ENCODE peak calls at places on chromosomes 7 and 10, in eight cellular contexts. Z, R, P, S, X, V, B and W are unnamed samples.

GRCh38 chr10:116723428-116724281 is 18.7 kb downstream of the HSPA12A start:
- DNase-seq in P (no peak), Z (no peak), R (peak; percentile 68), B (no peak), S (no peak), V (no peak), X (no peak), W (no peak)

GRCh38 chr7:149625339-149625946 is 127.8 kb upstream of the ZNF746 start:
- DNase-seq in B (peak; percentile 65), P (peak; percentile 61), Z (peak; percentile 69), R (peak; percentile 88), X (peak; percentile 67), V (peak; percentile 59), S (peak; percentile 78), W (peak; percentile 13)

GRCh38 chr10:100598166-100598565 is 62.4 kb downstream of the HIF1AN start:
- DNase-seq in B (no peak), V (no peak), R (no peak), Z (no peak), X (no peak), P (no peak), S (no peak), W (no peak)

GRCh38 chr10:79025113-79025832 is 43.5 kb upstream of the ZMIZ1 start:
- DNase-seq in V (no peak), S (peak; percentile 39), P (peak; percentile 55), R (peak; percentile 79), Z (peak; percentile 45), X (no peak), B (no peak), W (no peak)

GRCh38 chr10:115030483-115031200 is 62.5 kb upstream of the ATRNL1 start:
- DNase-seq in S (no peak), R (no peak), P (no peak), Z (no peak), B (no peak), V (no peak), X (no peak), W (no peak)

GRCh38 chr10:63221950-63222349 is 88.8 kb downstream of the NRBF2 start:
- DNase-seq in P (no peak), X (no peak), S (no peak), Z (no peak), R (no peak), B (no peak), V (no peak), W (no peak)

GRCh38 chr7:69963388-69963787 is 365.1 kb downstream of the AUTS2 start:
- DNase-seq in X (no peak), R (no peak), Z (no peak), V (no peak), P (no peak), S (no peak), B (no peak), W (no peak)

GRCh38 chr7:27095050-27095896 is 527 bp downstream of the HOXA1 start:
- DNase-seq in R (no peak), X (no peak), P (no peak), S (no peak), B (no peak), Z (peak; percentile 34), V (no peak), W (no peak)

GRCh38 chr10:92550924-92551323 is 23.0 kb downstream of the IDE start:
- DNase-seq in B (no peak), Z (no peak), V (no peak), S (no peak), R (no peak), X (no peak), P (no peak), W (no peak)

GRCh38 chr7:152145853-152146466 is 120.5 kb downstream of the GALNT11 start:
- DNase-seq in V (peak; percentile 70), B (peak; percentile 64), X (peak; percentile 27), S (no peak), Z (no peak), R (no peak), P (peak; percentile 40), W (peak; percentile 88)

GRCh38 chr7:157738064-157738460 is 401.3 kb downstream of the DNAJB6 start:
- DNase-seq in V (no peak), Z (peak; percentile 44), B (no peak), S (no peak), X (no peak), P (no peak), R (no peak), W (no peak)

GRCh38 chr7:35725280-35725680 is 30.3 kb upstream of the HERPUD2 start:
- DNase-seq in X (peak; percentile 14), P (no peak), S (no peak), R (peak; percentile 89), V (no peak), Z (no peak), B (no peak), W (no peak)

GRCh38 chr10:21675157-21675796 is 141.2 kb downstream of the MLLT10 start:
- DNase-seq in B (peak; percentile 44), X (peak; percentile 29), V (peak; percentile 14), R (no peak), P (peak; percentile 14), S (no peak), Z (no peak), W (peak; percentile 32)

GRCh38 chr10:33803248-33803647 is 468.8 kb upstream of the NRP1 start:
- DNase-seq in V (peak; percentile 83), Z (no peak), R (no peak), P (no peak), X (no peak), B (peak; percentile 20), S (no peak), W (peak; percentile 42)

GRCh38 chr10:133215586-133215985 is 14.4 kb upstream of the UTF1 start:
- DNase-seq in B (no peak), X (no peak), S (no peak), Z (peak; percentile 38), P (no peak), V (no peak), R (no peak), W (no peak)

GRCh38 chr10:76675951-76676587 is 961.5 kb downstream of the KCNMA1 start:
- DNase-seq in R (no peak), B (peak; percentile 65), S (no peak), X (peak; percentile 78), Z (peak; percentile 64), P (no peak), V (no peak), W (no peak)

GRCh38 chr10:99685232-99686041 is 26.1 kb downstream of the ENTPD7 start:
- DNase-seq in Z (no peak), V (no peak), S (no peak), B (no peak), R (no peak), X (no peak), P (no peak), W (no peak)

GRCh38 chr10:114565066-114565465 is 93.0 kb downstream of the ABLIM1 start:
- DNase-seq in P (no peak), S (no peak), B (no peak), Z (no peak), X (no peak), V (peak; percentile 43), R (no peak), W (peak; percentile 52)

GRCh38 chr7:151506901-151507382 is 12.8 kb downstream of the RHEB start:
- DNase-seq in V (no peak), R (no peak), X (peak; percentile 24), B (no peak), P (no peak), S (no peak), Z (no peak), W (no peak)

DNA sequence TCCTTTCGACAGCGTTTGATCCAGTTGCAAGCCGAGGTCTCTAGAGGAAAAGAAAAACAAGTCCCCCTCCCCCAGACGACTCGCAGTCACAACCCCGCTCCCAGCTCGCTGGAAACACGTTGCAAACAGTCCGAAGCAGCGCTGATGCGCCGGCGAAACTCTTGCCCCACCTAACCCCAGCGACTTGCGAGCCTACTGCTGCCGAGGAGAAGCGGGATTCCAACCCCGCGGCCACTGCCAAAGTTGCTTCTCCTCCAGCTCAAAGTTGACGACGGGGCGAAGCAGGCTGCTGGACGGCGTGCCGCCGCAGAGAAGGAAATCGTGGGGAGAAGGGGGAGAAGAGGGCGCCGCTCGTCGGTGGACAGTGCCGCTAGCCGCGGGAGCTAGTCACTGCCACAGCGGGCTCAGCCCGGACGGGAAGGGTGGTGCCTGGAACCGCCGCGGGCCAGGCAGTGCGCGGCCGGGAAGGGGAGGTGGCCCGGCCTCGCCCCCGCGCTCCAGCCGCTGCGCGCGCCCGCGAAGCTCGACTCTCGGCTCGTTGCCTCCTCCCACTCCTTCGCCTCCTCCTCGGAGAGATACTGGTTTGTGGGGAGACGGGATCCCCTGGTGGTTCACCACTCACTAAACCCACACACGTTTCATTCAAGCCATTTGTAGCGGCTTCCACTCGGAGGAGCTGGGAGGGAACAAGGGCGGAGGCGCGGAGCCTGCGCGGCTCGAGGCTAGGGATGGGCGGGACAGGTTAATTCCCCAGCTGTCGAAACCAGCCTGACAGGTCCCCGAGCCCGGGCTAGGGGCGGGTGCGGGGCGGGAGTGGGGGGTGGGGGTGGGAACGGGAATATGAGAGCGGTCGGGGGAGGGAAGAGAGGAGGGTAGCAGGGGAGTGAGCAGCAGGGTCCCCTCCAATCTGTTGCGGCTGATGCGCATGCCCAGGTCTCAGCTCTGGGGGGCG is at the start of gene GPR37:
- DNase-seq in Z (peak; percentile 73), B (peak; percentile 90), R (peak; percentile 73), X (peak; percentile 34), P (peak; percentile 82), V (peak; percentile 45), S (peak; percentile 69), W (no peak)
- TF ChIP-seq CTCF in Z (no peak), B (peak; percentile 64), R (no peak), X (no peak), P (peak; percentile 22), V (peak; percentile 36), S (no peak), W (no peak)

GRCh38 chr7:11650030-11650429 is 182.0 kb downstream of the THSD7A start:
- DNase-seq in R (no peak), X (no peak), S (no peak), P (no peak), V (no peak), Z (no peak), B (peak; percentile 55), W (no peak)

GRCh38 chr7:11650504-11650903 is 181.5 kb downstream of the THSD7A start:
- DNase-seq in S (no peak), Z (no peak), V (no peak), R (no peak), P (no peak), B (no peak), X (no peak), W (no peak)

GRCh38 chr7:11655163-11655562 is 176.8 kb downstream of the THSD7A start:
- DNase-seq in Z (no peak), X (no peak), V (no peak), R (no peak), S (no peak), P (no peak), B (no peak), W (no peak)
- TF ChIP-seq CTCF in Z (no peak), X (no peak), V (no peak), R (no peak), S (no peak), P (no peak), B (no peak), W (no peak)

DNA sequence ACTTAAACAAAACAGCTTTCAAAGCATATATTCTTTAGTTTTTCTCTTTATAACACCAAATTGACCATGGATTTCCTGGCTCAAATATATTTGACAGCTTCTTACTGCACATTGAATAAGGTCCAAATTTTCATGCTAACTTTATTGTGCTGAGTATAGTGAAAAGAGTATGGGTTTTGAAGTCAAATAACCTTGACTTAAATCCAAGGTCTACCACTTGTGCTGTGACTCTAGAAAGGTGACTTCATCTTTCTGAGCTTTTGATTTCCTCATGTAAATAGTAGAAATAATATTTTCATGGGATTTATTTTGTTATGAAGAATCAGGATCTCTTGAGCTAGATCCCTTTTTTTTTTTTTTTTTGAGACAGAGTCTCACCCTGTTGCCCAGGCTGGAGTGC is 139.4 kb upstream of the GPR22 start:
- DNase-seq in V (no peak), P (no peak), S (no peak), B (peak; percentile 15), Z (no peak), R (no peak), X (no peak), W (no peak)
- TF ChIP-seq CTCF in V (no peak), P (no peak), S (no peak), B (no peak), Z (no peak), R (no peak), X (no peak), W (no peak)

GRCh38 chr7:520503-521161 is 986 bp upstream of the PDGFA start:
- DNase-seq in V (no peak), X (no peak), Z (no peak), R (no peak), B (no peak), S (no peak), P (no peak), W (no peak)
- TF ChIP-seq CTCF in V (peak; percentile 28), X (no peak), Z (no peak), R (no peak), B (no peak), S (peak; percentile 6), P (peak; percentile 43), W (peak; percentile 22)